ENCODE peak calls at places on chromosome 18, in four cellular contexts. H, E, S and W are unnamed samples.

GRCh38 chr18:44777429-44778192 is 96.9 kb downstream of the SETBP1 start:
- DNase-seq in H (no peak), E (no peak), S (no peak), W (no peak)

GRCh38 chr18:36188912-36189311 is 1.6 kb downstream of the MOCOS start:
- DNase-seq in H (no peak), E (no peak), S (no peak), W (no peak)

GRCh38 chr18:7082666-7083065 is 34.9 kb downstream of the LAMA1 start:
- DNase-seq in H (no peak), E (no peak), S (no peak), W (no peak)

GRCh38 chr18:37540424-37541121 is 25.0 kb downstream of the CELF4 start:
- DNase-seq in H (no peak), E (no peak), S (no peak), W (no peak)

GRCh38 chr18:35240664-35241522 is at the start of gene ZNF397:
- DNase-seq in H (peak), E (peak), S (peak), W (peak)

GRCh38 chr18:59699750-59700534 is 2.7 kb upstream of the CCBE1 start:
- DNase-seq in H (peak), E (no peak), S (no peak), W (no peak)

GRCh38 chr18:2964349-2965010 is 48.5 kb downstream of the LPIN2 start:
- DNase-seq in H (no peak), E (no peak), S (no peak), W (peak)

GRCh38 chr18:71036783-71037182 is 747.9 kb downstream of the SOCS6 start:
- DNase-seq in H (peak), E (peak), S (peak), W (no peak)

GRCh38 chr18:3624818-3625716 is 175.1 kb downstream of the TGIF1 start:
- DNase-seq in H (peak), E (peak), S (peak), W (peak)

GRCh38 chr18:5132987-5133386 is 64.1 kb downstream of the AKAIN1 start:
- DNase-seq in H (no peak), E (no peak), S (no peak), W (no peak)

GRCh38 chr18:44758821-44759624 is 78.3 kb downstream of the SETBP1 start:
- DNase-seq in H (no peak), E (no peak), S (no peak), W (no peak)

GRCh38 chr18:363327-364115 is 95.7 kb upstream of the THOC1 start:
- DNase-seq in H (no peak), E (peak), S (peak), W (peak)

GRCh38 chr18:58391932-58392331 is 237.0 kb downstream of the ALPK2 start:
- DNase-seq in H (no peak), E (no peak), S (no peak), W (no peak)
- TF ChIP-seq CTCF in H (no peak), E (no peak), S (peak), W (no peak)

DNA sequence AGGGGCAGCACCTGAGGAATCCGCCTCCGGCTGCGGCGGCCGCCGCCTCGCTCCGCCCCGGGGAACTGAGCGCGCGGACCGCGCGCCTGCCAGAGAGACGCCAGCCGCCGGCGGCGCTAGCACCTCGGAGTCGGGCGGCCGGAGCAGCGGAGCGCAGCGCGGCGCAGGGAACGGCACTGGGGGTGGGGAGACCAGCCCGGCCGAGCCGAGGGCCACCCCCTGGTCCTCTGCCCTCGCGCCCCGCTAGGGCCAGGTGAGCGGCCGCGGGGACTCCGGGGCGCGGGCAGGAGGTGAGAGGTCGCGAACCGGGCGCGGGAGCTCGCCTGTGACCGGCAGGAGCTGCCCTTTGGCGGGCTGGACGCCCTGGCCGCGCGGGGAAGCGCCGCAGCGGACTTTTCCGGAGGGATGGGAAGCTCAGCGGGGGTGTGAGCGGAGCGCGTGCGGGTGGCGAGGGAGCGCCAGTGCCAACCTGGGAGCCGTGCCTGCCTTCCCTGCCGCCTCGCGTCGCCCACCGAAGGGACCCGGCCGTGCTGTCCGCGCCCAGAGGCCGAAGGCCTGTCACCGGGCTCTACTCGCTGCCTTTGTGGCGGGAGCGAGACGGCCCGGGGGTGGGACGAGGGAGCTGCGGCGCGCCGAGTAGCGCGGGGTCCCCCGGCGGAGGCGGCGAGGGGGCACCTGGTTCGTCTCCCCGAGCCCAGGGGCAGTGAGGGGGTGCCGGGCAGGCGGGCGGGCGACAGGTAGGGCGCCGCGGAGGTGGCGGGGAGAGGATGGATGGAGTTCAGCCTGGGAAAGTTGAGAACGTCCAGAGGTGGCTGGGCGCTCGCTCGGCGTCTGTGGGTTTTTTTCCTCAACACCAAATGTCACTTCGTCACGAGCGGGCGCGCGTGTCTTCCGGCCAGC is at the start of gene GREB1L:
- DNase-seq in H (peak), E (no peak), S (peak), W (peak)
- H3K4me3 ChIP-seq in H (peak), E (peak), S (peak), W (peak)

GRCh38 chr18:26548144-26549102 is at the start of gene KCTD1:
- DNase-seq in H (peak), E (peak), S (peak), W (peak)

GRCh38 chr18:26546875-26547301 is 1.5 kb downstream of the KCTD1 start:
- DNase-seq in H (no peak), E (no peak), S (no peak), W (no peak)

GRCh38 chr18:26546170-26546874 is 2.0 kb downstream of the KCTD1 start:
- DNase-seq in H (peak), E (no peak), S (no peak), W (no peak)

GRCh38 chr18:26549103-26549485 is 741 bp upstream of the KCTD1 start:
- DNase-seq in H (peak), E (peak), S (peak), W (peak)

GRCh38 chr18:26547302-26548143 is 830 bp downstream of the KCTD1 start:
- DNase-seq in H (peak), E (peak), S (peak), W (peak)
- TF ChIP-seq CTCF in H (peak), E (peak), S (peak), W (peak)

GRCh38 chr18:30683836-30684235 is 358.7 kb downstream of the DSC3 start:
- DNase-seq in H (no peak), E (no peak), S (no peak), W (no peak)
- H3K4me3 ChIP-seq in H (no peak), E (no peak), S (no peak), W (no peak)

GRCh38 chr18:31563778-31564177 is 27.9 kb upstream of the TTR start:
- DNase-seq in H (no peak), E (no peak), S (no peak), W (no peak)
- TF ChIP-seq CTCF in H (peak), E (no peak), S (no peak), W (no peak)

GRCh38 chr18:13284330-13285027 is 65.9 kb downstream of the LDLRAD4 start:
- DNase-seq in H (no peak), E (no peak), S (no peak), W (no peak)
- H3K4me3 ChIP-seq in H (no peak), E (no peak), S (no peak), W (no peak)

DNA sequence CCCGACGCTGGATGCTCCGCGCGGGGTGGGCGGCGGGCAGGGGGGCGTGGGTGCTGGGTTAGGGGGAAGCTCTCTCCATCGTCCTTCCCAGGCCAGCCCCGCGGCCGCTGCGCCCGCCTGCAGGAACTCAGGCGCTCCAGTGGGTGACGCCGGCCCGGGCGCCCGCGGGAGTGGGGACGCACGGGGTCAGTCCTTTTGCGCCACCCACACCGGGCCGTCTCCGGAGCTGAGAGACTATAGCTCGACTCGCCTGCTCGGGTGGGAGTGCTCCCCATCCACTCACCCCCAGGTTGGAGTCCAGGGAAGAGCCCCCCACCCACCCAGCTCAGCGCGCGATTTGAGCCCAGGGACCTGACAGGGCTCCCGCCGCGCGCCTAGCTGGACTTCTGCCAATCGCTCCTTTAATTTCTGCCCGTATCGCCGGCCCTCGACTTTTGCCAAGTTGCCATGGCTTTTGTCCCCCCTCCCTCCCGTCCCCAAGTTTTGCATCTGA is 205.6 kb upstream of the SMAD2 start:
- DNase-seq in H (no peak), E (no peak), S (no peak), W (no peak)
- TF ChIP-seq CTCF in H (no peak), E (no peak), S (no peak), W (no peak)

GRCh38 chr18:23838233-23838632 is 149.0 kb downstream of the LAMA3 start:
- DNase-seq in H (no peak), E (no peak), S (no peak), W (no peak)
- H3K4me3 ChIP-seq in H (no peak), E (no peak), S (no peak), W (no peak)

GRCh38 chr18:42635378-42636048 is 480.0 kb downstream of the RIT2 start:
- DNase-seq in H (no peak), E (no peak), S (no peak), W (no peak)
- TF ChIP-seq CTCF in H (no peak), E (no peak), S (no peak), W (no peak)

GRCh38 chr18:67232406-67232805 is 284.1 kb downstream of the DSEL start:
- DNase-seq in H (peak), E (peak), S (peak), W (no peak)

DNA sequence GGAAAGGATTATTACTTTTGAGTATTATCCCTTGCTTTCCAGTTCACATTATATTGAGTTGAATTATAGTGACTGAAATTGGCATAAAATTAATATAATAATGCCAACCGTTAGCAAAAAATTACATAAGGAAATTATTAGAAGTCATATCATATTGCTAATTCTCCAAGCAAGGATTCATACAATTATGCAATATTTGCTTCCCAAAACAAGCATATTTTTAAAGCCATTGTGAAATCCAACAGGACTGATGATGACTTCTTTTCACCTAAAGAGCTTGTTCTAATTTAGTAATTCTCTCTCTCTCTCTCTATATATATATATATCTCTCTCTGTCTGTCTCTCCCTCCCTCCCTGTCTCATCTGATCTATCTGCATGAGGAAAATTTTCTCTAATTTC is 283.5 kb downstream of the DSEL start:
- DNase-seq in H (no peak), E (no peak), S (peak), W (no peak)
- H3K4me3 ChIP-seq in H (no peak), E (no peak), S (no peak), W (no peak)